ENCODE peak calls at places on chromosomes 5 and 9, in ten cellular contexts. S is brain microvascular endothelial cell, Q is frontal cortex, C is Caki2, E is renal cortical epithelial cell, X is T-helper 9 cell, B is adipocyte, A is HT-29, D is A549, M is mesenteric fat pad. W is an unnamed sample.
A peak's percentile ranks its signal among the peaks of the same experiment; 100 is the strongest.

GRCh38 chr5:54098267-54098666 is 212.1 kb downstream of the ARL15 start:
- DNase-seq in X (no peak), D (no peak), Q (no peak), E (no peak), M (no peak), B (no peak), C (no peak), A (no peak), S (no peak), W (no peak)

GRCh38 chr5:68618501-68618900 is 402.9 kb downstream of the PIK3R1 start:
- DNase-seq in Q (no peak), D (no peak), C (no peak), B (no peak), E (no peak), X (no peak), M (no peak), S (no peak), A (no peak), W (peak; percentile 6)

GRCh38 chr5:65382582-65382981 is 99.1 kb downstream of the ADAMTS6 start:
- DNase-seq in Q (no peak), B (no peak), D (peak; percentile 9), X (no peak), E (no peak), A (no peak), S (no peak), C (no peak), M (no peak), W (no peak)

GRCh38 chr5:180636403-180637075 is 12.9 kb downstream of the FLT4 start:
- DNase-seq in B (no peak), M (no peak), A (no peak), X (no peak), Q (no peak), S (peak; percentile 38), D (no peak), C (no peak), E (no peak), W (peak; percentile 91)

GRCh38 chr9:81116340-81117207 is 572.8 kb downstream of the TLE1 start:
- DNase-seq in E (no peak), C (peak; percentile 10), D (no peak), M (no peak), B (no peak), A (no peak), Q (no peak), X (no peak), S (no peak), W (no peak)

GRCh38 chr5:43085453-43085852 is 35.3 kb upstream of the ZNF131 start:
- DNase-seq in S (no peak), X (no peak), C (no peak), D (no peak), B (no peak), Q (no peak), M (no peak), E (no peak), A (no peak), W (no peak)

GRCh38 chr9:14993061-14993800 is 83.0 kb upstream of the FREM1 start:
- DNase-seq in Q (peak; percentile 84), D (peak; percentile 53), S (peak; percentile 85), E (peak; percentile 66), X (peak; percentile 22), B (peak; percentile 83), A (no peak), M (peak; percentile 94), C (peak; percentile 84), W (peak; percentile 77)

GRCh38 chr5:150513375-150514309 is 5.7 kb downstream of the NDST1 start:
- DNase-seq in M (no peak), S (no peak), E (no peak), X (no peak), Q (peak; percentile 47), B (no peak), A (no peak), C (no peak), D (peak; percentile 62), W (no peak)

GRCh38 chr5:7781899-7782298 is 69.0 kb downstream of the CFAP90 start:
- DNase-seq in E (no peak), M (no peak), A (no peak), X (no peak), C (no peak), S (no peak), Q (no peak), B (no peak), D (no peak), W (no peak)

GRCh38 chr5:111932628-111933027 is 175.6 kb upstream of the NREP start:
- DNase-seq in X (no peak), Q (no peak), B (peak; percentile 65), M (no peak), C (no peak), D (no peak), E (no peak), S (peak; percentile 30), A (no peak), W (peak; percentile 72)

GRCh38 chr9:119273984-119274665 is 95.1 kb downstream of the BRINP1 start:
- DNase-seq in Q (no peak), X (no peak), B (no peak), A (no peak), D (no peak), E (peak; percentile 76), S (no peak), M (no peak), C (peak; percentile 61), W (no peak)

GRCh38 chr5:92391-93220 is 638 bp downstream of the PLEKHG4B start:
- DNase-seq in S (no peak), E (no peak), Q (no peak), M (no peak), C (no peak), B (peak; percentile 34), D (no peak), A (no peak), X (no peak), W (peak; percentile 25)

GRCh38 chr9:18490591-18491370 is 16.8 kb downstream of the ADAMTSL1 start:
- DNase-seq in M (no peak), E (peak; percentile 97), Q (no peak), A (no peak), C (no peak), D (no peak), B (peak; percentile 89), X (no peak), S (peak; percentile 99), W (peak; percentile 94)

GRCh38 chr5:1322955-1323802 is 21.7 kb downstream of the CLPTM1L start:
- DNase-seq in X (no peak), C (no peak), A (no peak), S (no peak), E (no peak), Q (no peak), D (no peak), M (peak; percentile 83), B (no peak), W (no peak)

GRCh38 chr5:24177821-24178220 is 467.0 kb downstream of the CDH10 start:
- DNase-seq in B (no peak), X (no peak), E (no peak), M (no peak), Q (no peak), C (no peak), D (no peak), S (no peak), A (no peak), W (no peak)

GRCh38 chr5:106876665-106877194 is 794.0 kb downstream of the EFNA5 start:
- DNase-seq in X (no peak), D (peak; percentile 54), C (no peak), E (no peak), B (no peak), A (no peak), M (no peak), Q (no peak), S (no peak), W (peak; percentile 23)

GRCh38 chr5:75040973-75041372 is 11.4 kb downstream of the GCNT4 start:
- DNase-seq in X (no peak), B (peak; percentile 36), M (no peak), E (no peak), S (peak; percentile 28), Q (no peak), C (no peak), A (no peak), D (no peak), W (no peak)

GRCh38 chr5:65059681-65060598 is 291.2 kb downstream of the CWC27 start:
- DNase-seq in S (peak; percentile 42), M (no peak), E (peak; percentile 71), A (no peak), D (no peak), Q (no peak), C (no peak), B (no peak), X (no peak), W (no peak)

GRCh38 chr5:169112016-169112415 is 188.9 kb downstream of the SLIT3 start:
- DNase-seq in M (no peak), D (no peak), A (no peak), C (no peak), B (no peak), S (no peak), X (no peak), E (no peak), Q (no peak), W (no peak)

GRCh38 chr5:168969341-168969863 is 331.5 kb downstream of the SLIT3 start:
- DNase-seq in D (no peak), E (no peak), B (no peak), X (no peak), Q (no peak), A (no peak), M (no peak), S (no peak), C (no peak), W (no peak)

GRCh38 chr9:16721972-16722371 is 148.5 kb downstream of the BNC2 start:
- DNase-seq in B (no peak), Q (no peak), D (no peak), S (peak; percentile 22), E (peak; percentile 70), A (no peak), X (no peak), M (no peak), C (no peak), W (peak; percentile 70)

GRCh38 chr9:92950359-92950955 is 3.1 kb downstream of the FGD3 start:
- DNase-seq in B (no peak), S (no peak), E (no peak), Q (no peak), X (no peak), A (no peak), C (no peak), M (peak; percentile 76), D (no peak), W (no peak)

GRCh38 chr5:43041669-43042175 is 1.6 kb upstream of the ANXA2R start:
- DNase-seq in M (no peak), C (peak; percentile 83), B (peak; percentile 80), Q (no peak), D (peak; percentile 80), A (peak; percentile 88), E (peak; percentile 84), S (peak; percentile 89), X (peak; percentile 68), W (peak; percentile 66)